ENCODE peak calls at places on chromosomes 16 and 17, in six cellular contexts. P, U, E, L, K and R are unnamed samples.

GRCh38 chr17:78667741-78668640 is 90.8 kb upstream of the DNAH17 start:
- DNase-seq in E (no peak), U (no peak), L (no peak), K (no peak), P (no peak), R (no peak)

GRCh38 chr17:82548681-82549303 is 29.3 kb downstream of the FOXK2 start:
- DNase-seq in L (no peak), K (no peak), E (no peak), U (no peak), P (no peak), R (no peak)

GRCh38 chr16:69706256-69706974 is 19.9 kb downstream of the NQO1 start:
- DNase-seq in L (no peak), K (no peak), U (no peak), P (no peak), E (no peak), R (no peak)

GRCh38 chr16:4283939-4284338 is 11.1 kb upstream of the TFAP4 start:
- DNase-seq in L (no peak), U (no peak), E (no peak), K (no peak), P (no peak), R (no peak)

GRCh38 chr16:2426941-2427361 is 2.3 kb upstream of the CCNF start:
- DNase-seq in P (no peak), U (no peak), E (no peak), K (no peak), L (no peak), R (no peak)

GRCh38 chr16:1707193-1707790 is 1.3 kb downstream of the MAPK8IP3 start:
- DNase-seq in K (no peak), E (no peak), P (no peak), U (no peak), L (no peak), R (no peak)

GRCh38 chr16:15749371-15749770 is 99.3 kb downstream of the NDE1 start:
- DNase-seq in P (no peak), U (peak), K (no peak), E (no peak), L (no peak), R (no peak)

GRCh38 chr16:20997147-20997546 is 96.6 kb downstream of the LYRM1 start:
- DNase-seq in U (no peak), P (no peak), L (no peak), E (no peak), K (no peak), R (no peak)

GRCh38 chr17:59783221-59784016 is 76.0 kb downstream of the VMP1 start:
- DNase-seq in E (no peak), K (no peak), U (peak), P (no peak), L (no peak), R (no peak)

GRCh38 chr16:87453326-87453725 is 39.5 kb downstream of the ZCCHC14 start:
- DNase-seq in L (no peak), K (no peak), U (no peak), E (no peak), P (no peak), R (no peak)

GRCh38 chr16:76511203-76511602 is 234.0 kb downstream of the CNTNAP4 start:
- DNase-seq in U (no peak), L (no peak), E (no peak), K (no peak), P (no peak), R (no peak)

GRCh38 chr17:38465420-38466345 is 37.4 kb downstream of the ARHGAP23 start:
- DNase-seq in E (no peak), K (no peak), L (no peak), U (peak), P (no peak), R (no peak)